ENCODE peak calls at places on chromosomes 6 and 20, in eight cellular contexts. L is prostate gland, A is erythroblast, F is A549, U is testis, S is GM12878, I is uterus, W is IMR-90. Y is an unnamed sample.

GRCh38 chr6:149211046-149211571 is 106.4 kb upstream of the TAB2 start:
- DNase-seq in W (peak), S (no peak), U (no peak), I (no peak), L (no peak), A (no peak), F (no peak), Y (no peak)

GRCh38 chr20:4150095-4150492 is 134.7 kb upstream of the RNF24 start:
- DNase-seq in U (peak), I (no peak), A (no peak), L (no peak), F (peak), W (peak), S (no peak), Y (no peak)

GRCh38 chr6:152150196-152150595 is 342.7 kb downstream of the ESR1 start:
- DNase-seq in I (no peak), L (no peak), F (no peak), U (no peak), A (no peak), W (no peak), S (no peak), Y (no peak)

GRCh38 chr6:16625319-16626240 is 135.7 kb downstream of the ATXN1 start:
- DNase-seq in W (peak), A (no peak), S (no peak), F (no peak), U (no peak), L (no peak), I (no peak), Y (no peak)

GRCh38 chr6:125942677-125943527 is 13.7 kb upstream of the HINT3 start:
- DNase-seq in A (peak), W (peak), I (no peak), S (no peak), F (no peak), L (no peak), U (no peak), Y (no peak)

GRCh38 chr6:659716-660581 is 3.0 kb upstream of the HUS1B start:
- DNase-seq in U (peak), S (no peak), A (no peak), F (no peak), W (no peak), L (no peak), I (no peak), Y (no peak)

GRCh38 chr6:21800948-21801438 is 207.4 kb downstream of the SOX4 start:
- DNase-seq in F (peak), W (peak), U (no peak), S (no peak), I (no peak), L (no peak), A (no peak), Y (no peak)

GRCh38 chr6:17381429-17382147 is 11.8 kb upstream of the CAP2 start:
- DNase-seq in F (peak), W (peak), L (no peak), I (peak), A (no peak), S (no peak), U (no peak), Y (no peak)

GRCh38 chr6:151998784-151999183 is 191.3 kb downstream of the ESR1 start:
- DNase-seq in L (no peak), I (peak), F (no peak), U (no peak), A (no peak), W (no peak), S (no peak), Y (no peak)

GRCh38 chr6:148523551-148523950 is 180.9 kb downstream of the SASH1 start:
- DNase-seq in S (no peak), U (no peak), A (no peak), W (peak), L (no peak), I (no peak), F (no peak), Y (no peak)

GRCh38 chr6:134424131-134424794 is 106.4 kb upstream of the SGK1 start:
- DNase-seq in I (no peak), L (no peak), U (no peak), S (no peak), F (no peak), A (no peak), W (no peak), Y (no peak)

GRCh38 chr6:97059473-97059872 is 134.9 kb downstream of the KLHL32 start:
- DNase-seq in S (peak), A (peak), F (peak), U (no peak), W (peak), I (no peak), L (no peak), Y (no peak)

GRCh38 chr20:50728486-50728980 is 2.8 kb upstream of the PARD6B start:
- DNase-seq in L (no peak), S (no peak), F (no peak), U (peak), A (no peak), W (no peak), I (no peak), Y (no peak)

GRCh38 chr6:24430086-24430485 is 27.4 kb downstream of the MRS2 start:
- DNase-seq in I (no peak), W (peak), S (no peak), A (no peak), U (no peak), L (no peak), F (no peak), Y (no peak)

GRCh38 chr20:17885544-17885943 is 83.0 kb downstream of the SNX5 start:
- DNase-seq in U (no peak), W (no peak), F (no peak), L (no peak), A (no peak), S (no peak), I (no peak), Y (no peak)

GRCh38 chr6:152635949-152636674 is 1.1 kb downstream of the SYNE1 start:
- DNase-seq in U (peak), S (no peak), A (no peak), W (peak), F (no peak), L (peak), I (peak), Y (no peak)

GRCh38 chr6:15980801-15981200 is 148.1 kb upstream of the MYLIP start:
- DNase-seq in L (no peak), S (no peak), W (no peak), F (no peak), I (no peak), A (no peak), U (no peak), Y (no peak)

GRCh38 chr20:59411191-59411988 is 111.0 kb downstream of the EDN3 start:
- DNase-seq in I (no peak), L (no peak), A (no peak), S (no peak), F (no peak), W (no peak), U (no peak), Y (no peak)

GRCh38 chr6:144528605-144529425 is 243.7 kb downstream of the UTRN start:
- DNase-seq in L (no peak), S (no peak), U (no peak), F (no peak), I (no peak), W (peak), A (no peak), Y (no peak)

GRCh38 chr6:119308048-119308570 is 41.5 kb downstream of the MAN1A1 start:
- DNase-seq in L (no peak), S (no peak), W (peak), F (no peak), I (no peak), U (no peak), A (peak), Y (no peak)

GRCh38 chr20:45812157-45813005 is at the start of gene UBE2C:
- DNase-seq in L (peak), S (peak), I (peak), A (peak), F (peak), U (peak), W (peak), Y (peak)
- TF ChIP-seq POLR2A in L (no peak), S (peak), I (no peak), A (peak), F (peak), U (no peak), W (peak), Y (no peak)

GRCh38 chr6:98764378-98764911 is 69.9 kb upstream of the POU3F2 start:
- DNase-seq in A (no peak), F (no peak), L (no peak), W (peak), S (no peak), U (no peak), I (no peak), Y (no peak)
- TF ChIP-seq POLR2A in A (no peak), F (no peak), L (no peak), W (no peak), S (no peak), U (no peak), I (no peak), Y (no peak)

DNA sequence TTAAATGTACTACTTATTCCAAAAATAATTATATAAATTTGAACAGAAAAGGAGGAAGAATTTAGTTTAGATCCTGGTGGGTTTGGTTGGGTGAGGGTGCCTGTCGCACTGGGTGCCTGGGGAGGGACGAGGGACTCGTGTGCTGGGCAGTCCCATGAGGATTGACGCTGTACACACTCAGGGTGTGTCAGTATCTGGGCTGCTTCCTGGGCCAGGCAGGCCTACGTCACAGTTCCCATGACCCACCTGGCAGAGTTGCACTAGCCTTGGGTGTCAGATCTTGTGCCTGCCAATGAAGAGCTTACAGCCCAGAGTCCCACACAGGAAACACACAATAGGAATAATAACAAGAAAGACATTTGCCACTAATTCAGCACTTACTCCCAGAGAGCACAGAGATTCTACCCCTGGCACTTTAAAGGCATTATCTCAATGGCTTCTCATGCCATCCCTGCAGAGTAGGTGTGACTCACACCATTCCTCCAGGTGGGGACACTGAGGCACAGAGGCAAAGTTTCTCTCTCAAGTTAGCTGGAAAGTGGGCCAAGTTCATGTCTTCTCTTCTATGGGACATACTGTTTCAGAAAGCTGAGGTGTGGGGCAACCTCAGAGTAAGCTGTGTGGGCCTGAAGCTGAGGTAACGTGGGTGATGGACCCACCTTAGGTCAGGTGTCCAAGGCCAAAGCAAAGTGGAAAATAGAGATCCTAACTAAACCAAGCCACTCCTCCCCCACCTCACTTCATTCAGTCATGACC is 1.3 kb upstream of the SDCBP2 start:
- DNase-seq in S (peak), W (no peak), I (peak), L (no peak), U (peak), F (no peak), A (peak), Y (peak)
- TF ChIP-seq POLR2A in S (no peak), W (no peak), I (no peak), L (no peak), U (no peak), F (no peak), A (no peak), Y (no peak)

GRCh38 chr6:28541996-28542395 is 16.3 kb downstream of the GPX5 start:
- DNase-seq in U (no peak), A (no peak), I (no peak), F (no peak), W (no peak), S (no peak), L (no peak), Y (no peak)

GRCh38 chr6:28545955-28546354 is 20.3 kb downstream of the GPX5 start:
- DNase-seq in W (no peak), S (no peak), A (peak), L (no peak), I (no peak), U (no peak), F (no peak), Y (no peak)

GRCh38 chr6:28544211-28544610 is 18.5 kb downstream of the GPX5 start:
- DNase-seq in S (no peak), U (no peak), F (no peak), W (no peak), I (no peak), L (no peak), A (peak), Y (no peak)

GRCh38 chr6:28543671-28544131 is 18.0 kb downstream of the GPX5 start:
- DNase-seq in F (no peak), L (no peak), A (peak), U (peak), S (no peak), W (no peak), I (peak), Y (no peak)

GRCh38 chr6:28542440-28543293 is 17.0 kb downstream of the GPX5 start:
- DNase-seq in S (peak), A (peak), W (peak), L (peak), I (peak), U (peak), F (peak), Y (no peak)
- TF ChIP-seq POLR2A in S (no peak), A (no peak), W (no peak), L (no peak), I (no peak), U (no peak), F (no peak), Y (no peak)

GRCh38 chr6:108559097-108559883 is 1.4 kb upstream of the FOXO3 start:
- DNase-seq in U (peak), A (peak), W (peak), L (peak), F (peak), I (peak), S (no peak), Y (peak)
- TF ChIP-seq POLR2A in U (no peak), A (peak), W (peak), L (peak), F (peak), I (peak), S (peak), Y (no peak)

DNA sequence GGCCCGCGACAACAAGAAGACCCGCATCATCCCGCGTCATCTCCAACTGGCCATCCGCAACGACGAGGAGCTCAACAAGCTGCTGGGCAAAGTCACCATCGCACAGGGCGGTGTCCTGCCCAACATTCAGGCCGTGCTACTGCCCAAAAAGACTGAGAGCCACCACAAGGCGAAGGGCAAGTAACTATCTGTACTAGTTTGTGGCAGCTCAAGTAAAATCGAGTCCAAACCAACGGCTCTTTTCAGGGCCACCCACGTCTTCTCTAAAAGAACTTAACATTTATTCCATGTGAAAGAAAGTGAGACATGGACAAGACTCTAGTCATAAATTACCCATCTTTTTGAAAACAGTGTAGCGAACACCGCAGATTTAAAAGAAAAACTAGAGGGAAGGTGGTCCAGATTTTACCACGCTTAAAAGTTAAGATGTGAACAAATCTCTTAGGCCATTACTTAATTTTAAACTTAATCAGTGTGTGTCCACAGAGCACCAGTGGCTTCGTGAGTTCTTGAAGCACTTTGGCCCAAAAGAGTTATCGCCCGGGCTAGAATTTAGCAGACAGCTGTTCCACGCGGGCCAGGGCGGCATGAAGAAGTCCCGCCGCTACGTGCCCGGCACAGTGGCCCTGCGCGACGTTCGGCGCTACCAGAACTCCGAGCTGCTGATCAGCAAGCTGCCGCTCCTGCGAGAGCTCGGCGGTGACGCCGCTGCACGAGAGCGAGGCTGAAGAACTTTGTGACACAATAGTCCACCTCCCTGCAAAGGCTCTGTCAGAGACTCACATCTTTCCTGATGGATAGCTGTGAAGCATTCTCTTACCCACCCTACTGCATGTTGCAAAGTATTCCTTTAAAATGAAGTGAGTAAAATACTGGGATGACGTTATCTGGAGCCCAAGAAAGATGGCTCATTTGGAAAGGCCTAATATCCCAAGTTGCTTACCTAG is 113.9 kb upstream of the PRSS16 start:
- DNase-seq in W (peak), A (peak), L (peak), S (peak), F (no peak), I (no peak), U (peak), Y (peak)
- TF ChIP-seq POLR2A in W (peak), A (peak), L (peak), S (peak), F (peak), I (no peak), U (no peak), Y (no peak)

DNA sequence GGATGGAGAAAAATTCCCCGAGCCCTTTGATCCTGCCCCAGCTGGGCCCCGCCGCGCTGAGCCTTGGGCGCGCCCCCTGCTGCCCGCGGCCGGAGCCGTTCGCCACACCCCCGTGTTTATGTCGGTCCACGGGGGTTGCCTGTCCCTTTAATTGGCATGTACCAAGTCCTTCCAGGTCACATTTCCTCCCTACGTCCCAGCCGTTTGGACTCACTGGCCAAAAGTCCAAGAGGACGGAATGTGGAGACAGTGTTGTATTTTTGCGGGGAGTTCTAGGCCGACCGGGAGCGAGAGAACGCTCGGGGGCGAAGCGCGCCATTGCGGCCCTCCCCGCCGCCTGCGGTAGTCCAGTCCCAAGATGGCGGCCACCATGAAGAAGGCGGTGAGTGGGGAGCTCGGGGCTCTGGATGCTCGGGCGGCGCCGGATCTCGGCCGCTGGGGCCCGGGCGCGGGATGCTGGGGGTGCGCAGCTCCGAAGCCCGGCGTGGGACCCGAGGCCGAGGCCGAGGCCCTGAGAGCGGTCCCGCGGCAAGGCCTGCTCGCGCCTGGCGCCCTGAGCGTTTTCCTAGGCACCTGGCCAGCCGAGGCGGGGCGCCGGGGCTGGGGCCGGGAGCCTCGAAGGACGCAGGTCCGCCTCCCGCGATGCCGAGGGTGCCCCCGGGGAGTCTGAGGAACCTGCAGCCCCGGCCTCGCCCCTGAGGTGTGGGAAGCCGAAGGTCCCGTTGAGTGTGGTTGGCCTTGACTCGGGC is at the start of gene PFDN4:
- DNase-seq in A (peak), W (peak), S (peak), F (peak), I (peak), U (peak), L (peak), Y (peak)
- TF ChIP-seq POLR2A in A (peak), W (peak), S (peak), F (peak), I (no peak), U (no peak), L (peak), Y (no peak)

DNA sequence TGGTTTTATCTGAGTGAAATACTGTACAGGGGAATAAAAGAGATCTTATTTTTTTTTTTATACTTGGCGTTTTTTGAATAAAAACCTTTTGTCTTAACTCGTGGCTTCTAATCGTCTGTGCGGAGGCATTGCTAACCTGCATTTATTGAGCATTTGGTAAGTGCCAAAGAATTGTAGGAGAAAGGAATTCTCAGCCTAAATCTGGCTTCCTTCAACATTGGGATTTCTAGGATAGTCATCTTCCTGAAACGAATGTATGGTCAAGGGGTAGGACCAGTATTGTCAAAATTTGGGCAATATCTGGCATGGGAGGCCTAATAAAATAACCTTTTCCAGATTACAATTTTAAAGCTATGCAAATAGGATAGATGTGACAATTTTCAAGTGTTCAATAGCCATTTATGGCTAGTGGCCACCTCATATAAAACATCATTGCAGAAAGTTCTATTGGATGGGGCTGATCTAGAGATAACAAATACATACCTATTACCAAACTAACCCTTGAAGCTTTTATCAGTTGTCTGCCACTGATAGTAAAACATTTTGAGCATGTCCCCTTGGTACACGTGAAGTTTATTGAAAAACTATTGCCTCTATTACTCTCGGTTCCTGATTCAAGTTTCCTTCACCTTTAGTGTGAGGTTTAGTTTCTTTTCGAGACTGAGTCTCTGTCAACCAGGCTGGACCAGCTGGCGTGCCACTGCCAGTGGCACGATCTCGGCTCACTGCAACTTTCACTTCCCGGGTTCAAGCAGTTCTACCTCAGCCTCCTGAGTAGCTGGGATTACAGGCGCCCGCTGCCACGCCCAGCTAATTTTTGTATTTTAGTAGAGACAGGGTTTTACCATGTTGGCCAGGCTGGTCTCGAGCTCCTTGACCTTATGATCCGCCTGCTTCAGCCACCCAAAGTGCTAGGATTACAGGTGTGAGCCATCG is 5.6 kb downstream of the PIM1 start:
- DNase-seq in A (peak), S (no peak), W (no peak), U (no peak), F (no peak), I (no peak), L (no peak), Y (no peak)
- TF ChIP-seq POLR2A in A (peak), S (peak), W (no peak), U (no peak), F (no peak), I (no peak), L (no peak), Y (no peak)

GRCh38 chr6:133047065-133047665 is 194.0 kb upstream of the EYA4 start:
- DNase-seq in A (no peak), W (no peak), L (no peak), I (no peak), S (no peak), U (no peak), F (no peak), Y (no peak)

GRCh38 chr6:133041020-133041419 is 200.1 kb upstream of the EYA4 start:
- DNase-seq in W (no peak), A (peak), F (no peak), S (no peak), L (no peak), U (peak), I (no peak), Y (no peak)

GRCh38 chr6:133040025-133040838 is 200.9 kb upstream of the EYA4 start:
- DNase-seq in A (peak), S (no peak), F (peak), U (peak), W (peak), I (no peak), L (no peak), Y (no peak)

GRCh38 chr6:133046576-133046975 is 194.6 kb upstream of the EYA4 start:
- DNase-seq in F (no peak), S (no peak), L (no peak), I (no peak), U (no peak), A (no peak), W (no peak), Y (no peak)

GRCh38 chr6:133042550-133043120 is 198.5 kb upstream of the EYA4 start:
- DNase-seq in L (no peak), W (no peak), S (no peak), U (no peak), I (no peak), A (no peak), F (no peak), Y (no peak)
- TF ChIP-seq POLR2A in L (no peak), W (no peak), S (no peak), U (no peak), I (no peak), A (no peak), F (no peak), Y (no peak)